ENCODE peak calls at places on chromosomes 2 and 18, in six cellular contexts. One of them, this sample, is unnamed.

GRCh38 chr2:67389788-67390187 is 7.3 kb upstream of the ETAA1 start:
- DNase-seq in GM23248: peak
- DNase-seq in astrocyte: no peak
- DNase-seq in fibroblast of lung: no peak
- DNase-seq in DND-41: no peak
- DNase-seq in mesendoderm: peak
- DNase-seq in this sample: no peak

GRCh38 chr2:101883860-101884259 is 107.9 kb upstream of the IL1R2 start:
- DNase-seq in GM23248: peak
- DNase-seq in astrocyte: peak
- DNase-seq in fibroblast of lung: peak
- DNase-seq in DND-41: no peak
- DNase-seq in mesendoderm: peak
- DNase-seq in this sample: no peak

GRCh38 chr2:10614940-10615339 is 74.8 kb downstream of the NOL10 start:
- DNase-seq in GM23248: peak
- DNase-seq in astrocyte: peak
- DNase-seq in fibroblast of lung: peak
- DNase-seq in DND-41: no peak
- DNase-seq in mesendoderm: no peak
- DNase-seq in this sample: no peak

GRCh38 chr2:166388488-166389070 is 12.8 kb upstream of the SCN9A start:
- DNase-seq in GM23248: peak
- DNase-seq in astrocyte: no peak
- DNase-seq in fibroblast of lung: no peak
- DNase-seq in DND-41: no peak
- DNase-seq in mesendoderm: no peak
- DNase-seq in this sample: no peak

GRCh38 chr2:189413249-189413648 is 28.0 kb upstream of the WDR75 start:
- DNase-seq in GM23248: no peak
- DNase-seq in astrocyte: no peak
- DNase-seq in fibroblast of lung: no peak
- DNase-seq in DND-41: no peak
- DNase-seq in mesendoderm: no peak
- DNase-seq in this sample: no peak

GRCh38 chr2:111116843-111117665 is 3.7 kb upstream of the BCL2L11 start:
- DNase-seq in GM23248: peak
- DNase-seq in astrocyte: peak
- DNase-seq in fibroblast of lung: peak
- DNase-seq in DND-41: peak
- DNase-seq in mesendoderm: peak
- DNase-seq in this sample: peak

GRCh38 chr2:195756218-195756941 is 99.4 kb downstream of the SLC39A10 start:
- DNase-seq in GM23248: peak
- DNase-seq in astrocyte: peak
- DNase-seq in fibroblast of lung: peak
- DNase-seq in DND-41: no peak
- DNase-seq in mesendoderm: no peak
- DNase-seq in this sample: no peak

GRCh38 chr18:8174758-8175157 is 434.5 kb upstream of the RAB12 start:
- DNase-seq in GM23248: no peak
- DNase-seq in astrocyte: no peak
- DNase-seq in fibroblast of lung: no peak
- DNase-seq in DND-41: no peak
- DNase-seq in mesendoderm: no peak
- DNase-seq in this sample: no peak

GRCh38 chr2:165675551-165675968 is 118.5 kb downstream of the GALNT3 start:
- DNase-seq in GM23248: no peak
- DNase-seq in astrocyte: peak
- DNase-seq in fibroblast of lung: peak
- DNase-seq in DND-41: no peak
- DNase-seq in mesendoderm: no peak
- DNase-seq in this sample: no peak

DNA sequence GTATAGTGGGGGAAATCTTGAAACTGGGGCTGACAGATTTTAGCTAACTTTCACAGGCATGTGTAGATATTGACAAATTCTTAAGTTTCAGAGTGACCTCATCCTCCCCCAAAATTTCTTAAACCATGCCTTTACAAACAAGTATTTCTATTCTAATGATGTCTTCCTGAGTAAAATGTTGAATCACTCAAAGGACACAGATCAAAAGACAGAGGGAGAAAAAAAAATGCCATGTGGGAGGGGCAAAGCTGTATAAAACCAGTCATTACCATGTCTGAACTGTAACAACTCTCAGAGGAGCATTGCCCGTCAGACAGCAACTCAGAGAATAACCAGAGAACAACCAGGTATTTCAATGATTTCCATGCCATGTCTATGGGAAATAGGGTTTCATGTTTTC is at the start of gene SERPINB2:
- DNase-seq in GM23248: peak
- DNase-seq in astrocyte: no peak
- DNase-seq in fibroblast of lung: no peak
- DNase-seq in DND-41: no peak
- DNase-seq in mesendoderm: no peak
- DNase-seq in this sample: no peak
- H3K9ac ChIP-seq in GM23248: peak
- H3K9ac ChIP-seq in astrocyte: no peak
- H3K9ac ChIP-seq in fibroblast of lung: no peak
- H3K9ac ChIP-seq in DND-41: peak
- H3K9ac ChIP-seq in mesendoderm: no peak
- H3K9ac ChIP-seq in this sample: no peak

GRCh38 chr2:42150159-42150558 is 19.0 kb upstream of the EML4 start:
- DNase-seq in GM23248: no peak
- DNase-seq in astrocyte: no peak
- DNase-seq in fibroblast of lung: no peak
- DNase-seq in DND-41: no peak
- DNase-seq in mesendoderm: no peak
- DNase-seq in this sample: no peak
- H3K9ac ChIP-seq in GM23248: no peak
- H3K9ac ChIP-seq in astrocyte: no peak
- H3K9ac ChIP-seq in fibroblast of lung: no peak
- H3K9ac ChIP-seq in DND-41: no peak
- H3K9ac ChIP-seq in mesendoderm: no peak
- H3K9ac ChIP-seq in this sample: no peak

GRCh38 chr2:238704471-238705230 is 143.2 kb upstream of the TWIST2 start:
- DNase-seq in GM23248: no peak
- DNase-seq in astrocyte: no peak
- DNase-seq in fibroblast of lung: no peak
- DNase-seq in DND-41: no peak
- DNase-seq in mesendoderm: no peak
- DNase-seq in this sample: no peak
- H3K9ac ChIP-seq in GM23248: no peak
- H3K9ac ChIP-seq in astrocyte: no peak
- H3K9ac ChIP-seq in fibroblast of lung: no peak
- H3K9ac ChIP-seq in DND-41: no peak
- H3K9ac ChIP-seq in mesendoderm: no peak
- H3K9ac ChIP-seq in this sample: no peak

DNA sequence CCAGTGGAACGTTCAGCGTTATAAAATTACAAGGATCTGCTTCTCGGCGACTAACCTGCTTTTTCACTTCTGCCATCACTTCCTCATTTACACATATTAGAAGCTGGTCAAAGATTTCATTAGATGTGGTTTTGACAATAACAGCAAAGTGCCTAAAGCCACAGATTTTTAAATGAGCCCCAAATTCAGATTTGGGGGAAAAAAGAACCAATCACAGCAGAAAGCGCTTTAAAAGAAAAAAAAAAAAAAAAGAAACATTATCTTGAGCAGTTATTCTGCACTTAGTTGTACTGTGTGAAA is 167.4 kb downstream of the TCF4 start:
- DNase-seq in GM23248: no peak
- DNase-seq in astrocyte: no peak
- DNase-seq in fibroblast of lung: no peak
- DNase-seq in DND-41: no peak
- DNase-seq in mesendoderm: no peak
- DNase-seq in this sample: no peak
- H3K9ac ChIP-seq in GM23248: peak
- H3K9ac ChIP-seq in astrocyte: peak
- H3K9ac ChIP-seq in fibroblast of lung: no peak
- H3K9ac ChIP-seq in DND-41: no peak
- H3K9ac ChIP-seq in mesendoderm: no peak
- H3K9ac ChIP-seq in this sample: no peak

DNA sequence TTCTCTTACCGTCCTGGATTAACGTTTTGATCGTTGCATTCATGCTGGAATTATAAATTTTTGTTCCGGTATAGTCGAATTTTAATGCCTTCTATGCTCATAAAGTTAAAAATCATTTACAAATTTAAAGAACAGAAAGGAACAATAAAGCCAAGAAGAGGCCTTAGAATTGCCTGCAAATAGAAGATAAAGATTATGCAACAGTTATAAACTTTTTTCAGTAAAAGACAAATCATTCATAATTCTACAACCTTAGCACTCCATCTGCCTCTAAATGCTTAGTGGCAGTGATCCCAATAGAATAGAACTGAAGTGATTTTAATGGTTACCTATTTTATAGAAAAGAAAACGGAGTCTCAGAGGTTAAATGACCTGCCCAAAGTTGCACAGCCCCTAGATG is 211.2 kb downstream of the AGPS start:
- DNase-seq in GM23248: no peak
- DNase-seq in astrocyte: no peak
- DNase-seq in fibroblast of lung: no peak
- DNase-seq in DND-41: no peak
- DNase-seq in mesendoderm: no peak
- DNase-seq in this sample: no peak
- H3K9ac ChIP-seq in GM23248: peak
- H3K9ac ChIP-seq in astrocyte: no peak
- H3K9ac ChIP-seq in fibroblast of lung: no peak
- H3K9ac ChIP-seq in DND-41: no peak
- H3K9ac ChIP-seq in mesendoderm: no peak
- H3K9ac ChIP-seq in this sample: no peak

GRCh38 chr2:237231593-237231992 is 145.9 kb downstream of the COPS8 start:
- DNase-seq in GM23248: peak
- DNase-seq in astrocyte: peak
- DNase-seq in fibroblast of lung: peak
- DNase-seq in DND-41: no peak
- DNase-seq in mesendoderm: no peak
- DNase-seq in this sample: no peak

GRCh38 chr2:237230355-237230754 is 144.7 kb downstream of the COPS8 start:
- DNase-seq in GM23248: no peak
- DNase-seq in astrocyte: no peak
- DNase-seq in fibroblast of lung: no peak
- DNase-seq in DND-41: no peak
- DNase-seq in mesendoderm: no peak
- DNase-seq in this sample: no peak

GRCh38 chr2:237229905-237230304 is 144.2 kb downstream of the COPS8 start:
- DNase-seq in GM23248: peak
- DNase-seq in astrocyte: no peak
- DNase-seq in fibroblast of lung: no peak
- DNase-seq in DND-41: no peak
- DNase-seq in mesendoderm: no peak
- DNase-seq in this sample: no peak

GRCh38 chr2:237227190-237227988 is 141.7 kb downstream of the COPS8 start:
- DNase-seq in GM23248: peak
- DNase-seq in astrocyte: peak
- DNase-seq in fibroblast of lung: peak
- DNase-seq in DND-41: no peak
- DNase-seq in mesendoderm: no peak
- DNase-seq in this sample: no peak

GRCh38 chr2:237228226-237228625 is 142.5 kb downstream of the COPS8 start:
- DNase-seq in GM23248: no peak
- DNase-seq in astrocyte: peak
- DNase-seq in fibroblast of lung: peak
- DNase-seq in DND-41: no peak
- DNase-seq in mesendoderm: no peak
- DNase-seq in this sample: no peak
- H3K9ac ChIP-seq in GM23248: peak
- H3K9ac ChIP-seq in astrocyte: peak
- H3K9ac ChIP-seq in fibroblast of lung: no peak
- H3K9ac ChIP-seq in DND-41: no peak
- H3K9ac ChIP-seq in mesendoderm: no peak
- H3K9ac ChIP-seq in this sample: no peak

GRCh38 chr2:109184368-109184767 is 55.4 kb downstream of the SH3RF3 start:
- DNase-seq in GM23248: no peak
- DNase-seq in astrocyte: no peak
- DNase-seq in fibroblast of lung: no peak
- DNase-seq in DND-41: no peak
- DNase-seq in mesendoderm: no peak
- DNase-seq in this sample: peak

GRCh38 chr2:109185338-109185737 is 56.3 kb downstream of the SH3RF3 start:
- DNase-seq in GM23248: peak
- DNase-seq in astrocyte: peak
- DNase-seq in fibroblast of lung: peak
- DNase-seq in DND-41: no peak
- DNase-seq in mesendoderm: peak
- DNase-seq in this sample: peak

GRCh38 chr2:109187711-109188484 is 58.9 kb downstream of the SH3RF3 start:
- DNase-seq in GM23248: no peak
- DNase-seq in astrocyte: no peak
- DNase-seq in fibroblast of lung: no peak
- DNase-seq in DND-41: no peak
- DNase-seq in mesendoderm: no peak
- DNase-seq in this sample: peak

GRCh38 chr2:109186656-109187250 is 57.7 kb downstream of the SH3RF3 start:
- DNase-seq in GM23248: no peak
- DNase-seq in astrocyte: no peak
- DNase-seq in fibroblast of lung: no peak
- DNase-seq in DND-41: no peak
- DNase-seq in mesendoderm: no peak
- DNase-seq in this sample: peak

DNA sequence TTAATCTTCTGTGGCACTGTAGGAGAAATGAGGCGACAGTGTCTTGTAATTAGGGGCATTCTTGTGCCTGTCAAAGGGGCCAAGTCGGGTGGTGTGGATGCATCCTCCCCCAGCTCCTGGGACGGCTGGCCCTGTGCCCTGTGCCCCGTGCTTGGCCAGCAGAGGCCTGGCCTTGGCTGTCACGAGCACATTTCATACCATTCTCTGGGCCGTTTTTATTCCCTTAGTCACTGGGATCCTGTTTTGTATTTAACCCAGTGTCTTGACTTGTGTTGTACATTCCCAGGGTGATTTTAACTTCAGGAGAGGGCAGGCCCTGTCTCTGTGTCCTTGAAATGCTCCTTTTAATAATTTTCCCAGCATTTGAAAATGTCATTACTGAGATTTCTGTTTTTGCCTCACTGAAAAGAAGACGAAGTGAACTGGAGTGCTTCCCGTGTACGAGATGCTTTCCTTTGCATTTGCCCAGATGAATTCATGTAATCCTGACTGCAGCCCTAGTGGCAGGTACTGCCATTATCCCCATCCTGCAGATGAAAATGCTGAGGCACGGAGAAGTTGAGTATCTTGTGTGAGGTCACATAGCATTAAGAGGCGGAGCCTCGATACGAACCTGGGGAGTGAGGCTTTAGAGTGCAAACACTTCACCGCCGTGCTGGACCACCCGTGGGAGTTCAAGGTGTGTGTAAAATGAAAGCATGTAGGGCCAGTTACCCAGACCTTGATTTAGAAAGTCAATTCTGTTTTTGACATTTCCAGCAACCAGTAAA is 57.0 kb downstream of the SH3RF3 start:
- DNase-seq in GM23248: peak
- DNase-seq in astrocyte: peak
- DNase-seq in fibroblast of lung: peak
- DNase-seq in DND-41: no peak
- DNase-seq in mesendoderm: no peak
- DNase-seq in this sample: peak
- H3K9ac ChIP-seq in GM23248: peak
- H3K9ac ChIP-seq in astrocyte: peak
- H3K9ac ChIP-seq in fibroblast of lung: peak
- H3K9ac ChIP-seq in DND-41: no peak
- H3K9ac ChIP-seq in mesendoderm: no peak
- H3K9ac ChIP-seq in this sample: no peak